ENCODE peak calls at places on chromosomes 2 and 18, in four cellular contexts. One of them, this sample, is unnamed. For H3K4me1, the result is how much of the 10 kb centered on the place peaks cover.

GRCh38 chr2:169047253-169048250 is 16.4 kb upstream of the ABCB11 start:
- DNase-seq in heart left ventricle: no peak
- DNase-seq in adrenal gland: no peak
- DNase-seq in prostate gland: no peak
- DNase-seq in this sample: no peak

GRCh38 chr2:152038451-152038958 is 60.3 kb downstream of the CACNB4 start:
- DNase-seq in heart left ventricle: peak
- DNase-seq in adrenal gland: no peak
- DNase-seq in prostate gland: no peak
- DNase-seq in this sample: no peak

GRCh38 chr2:42147641-42148274 is 21.4 kb upstream of the EML4 start:
- DNase-seq in heart left ventricle: no peak
- DNase-seq in adrenal gland: peak
- DNase-seq in prostate gland: no peak
- DNase-seq in this sample: no peak

GRCh38 chr2:124315221-124315880 is 290.3 kb downstream of the CNTNAP5 start:
- DNase-seq in heart left ventricle: no peak
- DNase-seq in adrenal gland: no peak
- DNase-seq in prostate gland: no peak
- DNase-seq in this sample: no peak

GRCh38 chr2:96112501-96113366 is 3.6 kb downstream of the ADRA2B start:
- DNase-seq in heart left ventricle: no peak
- DNase-seq in adrenal gland: no peak
- DNase-seq in prostate gland: no peak
- DNase-seq in this sample: no peak

GRCh38 chr2:229575569-229576315 is 138.6 kb downstream of the DNER start:
- DNase-seq in heart left ventricle: no peak
- DNase-seq in adrenal gland: no peak
- DNase-seq in prostate gland: no peak
- DNase-seq in this sample: no peak

GRCh38 chr2:3641841-3642421 is 16.1 kb upstream of the ALLC start:
- DNase-seq in heart left ventricle: peak
- DNase-seq in adrenal gland: no peak
- DNase-seq in prostate gland: no peak
- DNase-seq in this sample: peak

GRCh38 chr18:79567481-79568147 is 112.0 kb upstream of the CTDP1 start:
- DNase-seq in heart left ventricle: peak
- DNase-seq in adrenal gland: no peak
- DNase-seq in prostate gland: peak
- DNase-seq in this sample: no peak

GRCh38 chr18:26909599-26910290 is 44.2 kb upstream of the AQP4 start:
- DNase-seq in heart left ventricle: no peak
- DNase-seq in adrenal gland: peak
- DNase-seq in prostate gland: no peak
- DNase-seq in this sample: no peak

GRCh38 chr2:98505311-98505808 is 60.7 kb downstream of the INPP4A start:
- DNase-seq in heart left ventricle: no peak
- DNase-seq in adrenal gland: peak
- DNase-seq in prostate gland: no peak
- DNase-seq in this sample: peak

GRCh38 chr2:7109558-7109935 is 192.3 kb downstream of the RNF144A start:
- DNase-seq in heart left ventricle: no peak
- DNase-seq in adrenal gland: no peak
- DNase-seq in prostate gland: no peak
- DNase-seq in this sample: no peak

GRCh38 chr2:241655516-241656189 is 18.2 kb downstream of the ATG4B start:
- DNase-seq in heart left ventricle: no peak
- DNase-seq in adrenal gland: no peak
- DNase-seq in prostate gland: no peak
- DNase-seq in this sample: no peak

GRCh38 chr2:190977505-190977904 is 36.5 kb downstream of the STAT1 start:
- DNase-seq in heart left ventricle: no peak
- DNase-seq in adrenal gland: no peak
- DNase-seq in prostate gland: no peak
- DNase-seq in this sample: no peak
- TF ChIP-seq POLR2A in heart left ventricle: no peak
- TF ChIP-seq POLR2A in adrenal gland: no peak
- TF ChIP-seq POLR2A in prostate gland: no peak
- TF ChIP-seq POLR2A in this sample: no peak

DNA sequence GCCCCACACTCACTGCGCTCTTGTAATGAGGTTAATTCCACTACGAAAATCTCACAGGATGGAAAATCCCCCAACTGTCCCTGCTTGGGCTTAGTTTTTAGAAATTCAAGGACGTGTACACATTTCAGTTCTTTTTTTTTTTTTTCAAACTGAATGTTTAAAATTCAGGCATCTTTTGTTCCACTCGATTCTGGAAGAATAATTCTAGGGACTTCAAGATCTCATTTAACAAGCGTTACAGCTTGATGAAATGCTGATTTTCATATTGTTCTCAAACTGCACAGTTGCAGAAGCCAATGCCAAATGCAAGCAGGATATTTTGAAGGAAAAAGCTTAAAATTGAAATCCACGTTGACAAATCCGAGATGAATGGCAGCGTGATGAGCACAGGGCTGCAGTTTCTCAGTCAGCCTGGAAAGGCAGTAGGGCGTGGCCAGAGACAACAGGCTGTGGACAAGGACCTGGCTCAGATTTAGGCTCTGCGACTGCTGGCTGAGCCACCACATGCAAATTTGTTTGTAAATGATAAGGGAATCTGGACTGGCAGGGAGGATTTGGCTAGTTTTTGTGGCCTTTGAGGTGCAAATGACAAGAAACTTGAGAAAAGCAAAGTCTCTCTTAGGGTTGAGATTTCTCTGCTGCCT is 128.0 kb upstream of the MYCN start:
- DNase-seq in heart left ventricle: no peak
- DNase-seq in adrenal gland: no peak
- DNase-seq in prostate gland: no peak
- DNase-seq in this sample: no peak
- H3K4me1 ChIP-seq in heart left ventricle: under half
- H3K4me1 ChIP-seq in adrenal gland: under half
- H3K4me1 ChIP-seq in prostate gland: under half
- H3K4me1 ChIP-seq in this sample: under half

DNA sequence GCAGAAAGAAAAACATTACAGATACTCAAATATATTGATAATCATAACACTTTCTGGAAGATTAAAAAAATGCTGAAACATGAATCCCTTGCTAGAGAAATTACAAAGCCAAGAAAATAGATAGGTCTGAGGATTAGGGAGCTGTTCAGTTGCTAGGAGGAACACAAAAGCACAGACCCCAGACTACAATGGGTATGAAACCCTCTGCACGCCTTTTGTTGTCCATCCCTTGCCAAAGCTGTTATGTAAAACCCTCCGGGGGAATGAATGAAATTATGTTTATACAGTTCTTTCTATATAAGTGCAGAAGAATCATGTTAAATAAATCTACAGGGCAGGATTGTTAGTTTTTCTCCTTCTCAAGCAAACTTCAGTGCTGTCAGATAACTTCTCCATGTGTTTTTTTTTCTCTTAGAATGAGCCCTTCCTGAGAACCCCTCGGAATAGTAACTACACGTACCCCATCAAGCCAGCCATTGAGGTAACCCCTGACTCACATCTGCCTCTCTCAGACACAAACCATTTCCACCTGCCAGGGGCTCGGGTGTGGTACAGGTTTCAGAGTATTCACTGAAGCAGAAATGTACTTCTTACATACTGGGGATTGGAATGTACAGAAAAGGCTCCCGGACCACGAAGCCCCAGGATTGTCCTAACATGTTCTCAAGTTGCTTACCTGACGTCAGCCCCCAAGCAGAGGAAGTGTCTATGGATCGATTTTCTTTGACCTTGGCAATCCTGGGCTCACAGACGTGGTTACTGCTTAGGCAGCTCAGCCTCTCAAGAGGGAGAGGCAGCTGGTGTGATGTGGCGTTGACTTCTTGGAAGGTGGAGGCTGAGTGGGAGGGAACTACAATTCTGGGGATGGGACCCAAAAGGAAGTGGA is 118.0 kb downstream of the PLB1 start:
- DNase-seq in heart left ventricle: no peak
- DNase-seq in adrenal gland: no peak
- DNase-seq in prostate gland: no peak
- DNase-seq in this sample: no peak
- TF ChIP-seq POLR2A in heart left ventricle: no peak
- TF ChIP-seq POLR2A in adrenal gland: no peak
- TF ChIP-seq POLR2A in prostate gland: no peak
- TF ChIP-seq POLR2A in this sample: no peak

GRCh38 chr2:217980036-217980435 is 22.8 kb downstream of the TNS1 start:
- DNase-seq in heart left ventricle: no peak
- DNase-seq in adrenal gland: peak
- DNase-seq in prostate gland: no peak
- DNase-seq in this sample: no peak

GRCh38 chr2:217979151-217979811 is 23.5 kb downstream of the TNS1 start:
- DNase-seq in heart left ventricle: no peak
- DNase-seq in adrenal gland: no peak
- DNase-seq in prostate gland: no peak
- DNase-seq in this sample: no peak

GRCh38 chr2:217977840-217978535 is 24.8 kb downstream of the TNS1 start:
- DNase-seq in heart left ventricle: no peak
- DNase-seq in adrenal gland: no peak
- DNase-seq in prostate gland: no peak
- DNase-seq in this sample: no peak

GRCh38 chr2:217980591-217980990 is 22.2 kb downstream of the TNS1 start:
- DNase-seq in heart left ventricle: no peak
- DNase-seq in adrenal gland: no peak
- DNase-seq in prostate gland: no peak
- DNase-seq in this sample: no peak

DNA sequence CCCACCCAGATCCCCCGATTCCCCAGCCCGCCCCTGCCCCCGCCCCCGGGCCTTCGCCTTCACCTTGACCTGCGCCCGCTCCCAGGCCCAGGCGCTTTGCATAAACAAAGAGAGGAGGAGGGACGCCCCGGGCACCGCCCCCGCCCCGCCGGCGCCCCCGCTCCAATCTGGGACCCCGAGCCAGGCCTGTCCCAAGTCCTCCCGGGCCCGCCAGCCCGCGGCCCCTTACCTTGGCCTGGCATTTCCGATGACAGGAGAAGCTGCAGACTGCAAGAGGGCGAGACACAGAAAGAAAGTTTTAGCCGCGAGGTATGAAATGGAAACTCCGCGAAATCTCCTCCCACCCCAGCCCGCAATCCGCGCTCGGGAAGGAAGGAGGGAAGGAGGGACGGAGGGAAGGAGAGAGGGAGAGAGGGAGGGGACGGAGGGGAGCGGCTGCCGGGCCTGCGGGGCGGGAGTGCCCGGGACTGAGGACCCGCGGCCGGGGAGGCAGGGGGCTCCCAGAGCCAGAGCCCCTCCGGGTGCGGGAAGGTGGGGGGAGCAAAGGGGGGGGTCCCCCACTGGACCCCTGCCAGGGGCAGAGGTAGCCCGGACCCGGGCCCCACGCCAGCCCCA is 24.2 kb downstream of the TNS1 start:
- DNase-seq in heart left ventricle: no peak
- DNase-seq in adrenal gland: no peak
- DNase-seq in prostate gland: no peak
- DNase-seq in this sample: peak
- H3K4me1 ChIP-seq in heart left ventricle: half or more
- H3K4me1 ChIP-seq in adrenal gland: under half
- H3K4me1 ChIP-seq in prostate gland: under half
- H3K4me1 ChIP-seq in this sample: half or more

DNA sequence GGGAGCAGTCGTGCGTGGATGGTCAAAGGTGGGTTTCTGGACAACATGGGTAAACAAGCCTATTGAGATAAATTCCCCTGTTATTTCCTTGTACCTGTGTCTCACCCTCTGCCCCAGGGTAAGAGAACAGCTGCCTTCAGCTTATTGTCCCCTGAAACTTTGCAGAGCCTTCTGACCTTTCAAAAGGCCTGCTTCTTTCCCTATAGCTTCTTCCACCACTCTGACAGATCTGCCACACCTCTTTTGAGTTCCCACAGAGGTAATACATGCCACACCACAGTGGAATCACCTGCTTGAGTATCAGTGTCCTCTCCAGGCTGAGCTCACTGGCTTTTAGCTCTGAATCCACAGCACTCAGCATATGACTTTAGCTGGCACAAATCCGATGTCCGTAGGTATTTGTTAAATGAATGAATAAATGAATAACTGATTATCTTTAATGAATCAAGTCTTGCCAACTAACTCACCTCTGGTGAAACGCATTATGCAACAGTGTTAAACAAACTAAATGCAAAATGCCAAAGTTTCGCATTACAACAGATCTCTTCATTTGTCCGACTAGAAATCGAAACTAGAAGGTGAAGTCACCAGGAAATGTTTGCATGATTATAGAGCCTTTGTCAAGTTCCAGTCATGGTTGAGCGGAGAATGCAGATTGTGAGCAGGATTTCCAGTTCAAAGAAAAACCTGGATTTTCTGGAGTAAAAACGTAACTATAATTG is 16.3 kb downstream of the DYNAP start:
- DNase-seq in heart left ventricle: no peak
- DNase-seq in adrenal gland: no peak
- DNase-seq in prostate gland: peak
- DNase-seq in this sample: peak
- TF ChIP-seq POLR2A in heart left ventricle: no peak
- TF ChIP-seq POLR2A in adrenal gland: no peak
- TF ChIP-seq POLR2A in prostate gland: no peak
- TF ChIP-seq POLR2A in this sample: no peak

DNA sequence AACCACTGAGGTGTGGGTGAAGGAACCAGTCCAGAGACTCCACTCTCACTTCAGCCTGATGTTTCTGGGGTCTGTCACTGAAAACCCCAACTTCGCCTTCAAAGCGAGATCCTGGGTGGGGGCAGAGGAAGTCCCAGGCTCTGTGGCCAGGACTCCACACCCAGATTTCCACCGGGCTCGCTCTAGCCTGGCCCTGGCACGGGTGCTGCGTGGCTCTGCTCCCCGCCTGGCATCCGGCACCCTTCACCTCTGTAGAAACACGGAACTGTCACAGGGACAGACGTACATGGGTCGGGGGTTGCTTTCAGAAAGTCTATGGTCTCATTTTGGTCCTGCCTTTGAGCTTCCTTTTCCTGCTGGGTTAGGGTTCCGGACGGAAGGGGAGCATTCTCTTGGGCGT is 41.6 kb downstream of the ODC1 start:
- DNase-seq in heart left ventricle: no peak
- DNase-seq in adrenal gland: no peak
- DNase-seq in prostate gland: no peak
- DNase-seq in this sample: no peak
- H3K4me1 ChIP-seq in heart left ventricle: half or more
- H3K4me1 ChIP-seq in adrenal gland: under half
- H3K4me1 ChIP-seq in prostate gland: under half
- H3K4me1 ChIP-seq in this sample: half or more

This sample was measured in stomach.